ENCODE peak calls at places on chromosomes 7 and 10, in ten cellular contexts. One of them, this sample, is unnamed.

GRCh38 chr7:135964254-135964653 is 12.9 kb downstream of the MTPN start:
- DNase-seq in GM23338: no peak
- DNase-seq in Peyer's patch: no peak
- DNase-seq in AG09309: no peak
- DNase-seq in CD8-positive, alpha-beta T cell: no peak
- DNase-seq in tibial artery: no peak
- DNase-seq in body of pancreas: no peak
- DNase-seq in mesendoderm: no peak
- DNase-seq in HCT116: no peak
- DNase-seq in fibroblast of pulmonary artery: no peak
- DNase-seq in this sample: no peak

GRCh38 chr7:147915781-147916180 is 674.8 kb upstream of the C7orf33 start:
- DNase-seq in GM23338: peak
- DNase-seq in Peyer's patch: no peak
- DNase-seq in AG09309: no peak
- DNase-seq in CD8-positive, alpha-beta T cell: no peak
- DNase-seq in tibial artery: no peak
- DNase-seq in body of pancreas: no peak
- DNase-seq in mesendoderm: peak
- DNase-seq in HCT116: no peak
- DNase-seq in fibroblast of pulmonary artery: no peak
- DNase-seq in this sample: no peak

GRCh38 chr7:120185940-120186682 is 86.9 kb upstream of the KCND2 start:
- DNase-seq in GM23338: no peak
- DNase-seq in Peyer's patch: no peak
- DNase-seq in AG09309: no peak
- DNase-seq in CD8-positive, alpha-beta T cell: no peak
- DNase-seq in tibial artery: no peak
- DNase-seq in body of pancreas: no peak
- DNase-seq in mesendoderm: peak
- DNase-seq in HCT116: no peak
- DNase-seq in fibroblast of pulmonary artery: peak
- DNase-seq in this sample: no peak

GRCh38 chr10:80359644-80360043 is 3.1 kb downstream of the DYDC2 start:
- DNase-seq in GM23338: no peak
- DNase-seq in Peyer's patch: no peak
- DNase-seq in AG09309: no peak
- DNase-seq in CD8-positive, alpha-beta T cell: no peak
- DNase-seq in tibial artery: no peak
- DNase-seq in body of pancreas: no peak
- DNase-seq in mesendoderm: no peak
- DNase-seq in HCT116: no peak
- DNase-seq in fibroblast of pulmonary artery: no peak
- DNase-seq in this sample: no peak

GRCh38 chr10:111085690-111086353 is 9.0 kb downstream of the ADRA2A start:
- DNase-seq in GM23338: no peak
- DNase-seq in Peyer's patch: peak
- DNase-seq in AG09309: no peak
- DNase-seq in CD8-positive, alpha-beta T cell: no peak
- DNase-seq in tibial artery: no peak
- DNase-seq in body of pancreas: no peak
- DNase-seq in mesendoderm: no peak
- DNase-seq in HCT116: no peak
- DNase-seq in fibroblast of pulmonary artery: no peak
- DNase-seq in this sample: no peak

GRCh38 chr10:6924166-6924565 is 344.1 kb upstream of the PRKCQ start:
- DNase-seq in GM23338: no peak
- DNase-seq in Peyer's patch: no peak
- DNase-seq in AG09309: no peak
- DNase-seq in CD8-positive, alpha-beta T cell: no peak
- DNase-seq in tibial artery: no peak
- DNase-seq in body of pancreas: no peak
- DNase-seq in mesendoderm: no peak
- DNase-seq in HCT116: no peak
- DNase-seq in fibroblast of pulmonary artery: peak
- DNase-seq in this sample: peak

GRCh38 chr10:91634246-91634645 is 1.4 kb upstream of the PPP1R3C start:
- DNase-seq in GM23338: no peak
- DNase-seq in Peyer's patch: no peak
- DNase-seq in AG09309: no peak
- DNase-seq in CD8-positive, alpha-beta T cell: no peak
- DNase-seq in tibial artery: no peak
- DNase-seq in body of pancreas: no peak
- DNase-seq in mesendoderm: no peak
- DNase-seq in HCT116: no peak
- DNase-seq in fibroblast of pulmonary artery: no peak
- DNase-seq in this sample: no peak

GRCh38 chr10:47297796-47298540 is 2.0 kb upstream of the GDF10 start:
- DNase-seq in GM23338: no peak
- DNase-seq in Peyer's patch: no peak
- DNase-seq in AG09309: no peak
- DNase-seq in CD8-positive, alpha-beta T cell: no peak
- DNase-seq in tibial artery: no peak
- DNase-seq in body of pancreas: no peak
- DNase-seq in mesendoderm: no peak
- DNase-seq in HCT116: no peak
- DNase-seq in fibroblast of pulmonary artery: no peak
- DNase-seq in this sample: no peak

GRCh38 chr10:96690755-96691730 is 29.3 kb downstream of the PIK3AP1 start:
- DNase-seq in GM23338: no peak
- DNase-seq in Peyer's patch: no peak
- DNase-seq in AG09309: no peak
- DNase-seq in CD8-positive, alpha-beta T cell: no peak
- DNase-seq in tibial artery: no peak
- DNase-seq in body of pancreas: no peak
- DNase-seq in mesendoderm: no peak
- DNase-seq in HCT116: no peak
- DNase-seq in fibroblast of pulmonary artery: no peak
- DNase-seq in this sample: peak

GRCh38 chr10:79349072-79349491 is 1.8 kb downstream of the PPIF start:
- DNase-seq in GM23338: no peak
- DNase-seq in Peyer's patch: no peak
- DNase-seq in AG09309: no peak
- DNase-seq in CD8-positive, alpha-beta T cell: no peak
- DNase-seq in tibial artery: no peak
- DNase-seq in body of pancreas: no peak
- DNase-seq in mesendoderm: no peak
- DNase-seq in HCT116: no peak
- DNase-seq in fibroblast of pulmonary artery: no peak
- DNase-seq in this sample: no peak

DNA sequence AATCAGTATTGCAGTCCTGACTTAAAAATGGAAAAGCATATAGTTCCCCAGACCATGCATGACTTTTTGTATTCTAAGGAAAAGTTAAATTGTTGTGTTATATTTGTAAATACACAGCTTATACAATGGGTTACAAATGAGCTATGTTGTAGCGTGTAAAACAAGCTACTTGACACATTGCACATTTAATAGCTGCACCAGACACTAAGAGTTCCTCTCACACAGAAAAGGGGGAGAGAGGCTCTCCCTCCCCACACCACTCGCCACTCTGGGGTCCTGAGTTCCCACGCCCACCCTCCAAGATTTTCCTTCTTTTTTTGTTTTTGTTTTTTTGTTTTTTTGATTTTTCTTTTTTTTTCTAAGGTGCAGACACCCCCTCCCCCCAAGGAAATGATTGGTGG is 6.3 kb downstream of the KLF6 start:
- DNase-seq in GM23338: no peak
- DNase-seq in Peyer's patch: peak
- DNase-seq in AG09309: no peak
- DNase-seq in CD8-positive, alpha-beta T cell: no peak
- DNase-seq in tibial artery: no peak
- DNase-seq in body of pancreas: no peak
- DNase-seq in mesendoderm: no peak
- DNase-seq in HCT116: no peak
- DNase-seq in fibroblast of pulmonary artery: peak
- DNase-seq in this sample: no peak
- H3K4me3 ChIP-seq in GM23338: no peak
- H3K4me3 ChIP-seq in Peyer's patch: no peak
- H3K4me3 ChIP-seq in AG09309: no peak
- H3K4me3 ChIP-seq in CD8-positive, alpha-beta T cell: no peak
- H3K4me3 ChIP-seq in tibial artery: peak
- H3K4me3 ChIP-seq in body of pancreas: no peak
- H3K4me3 ChIP-seq in mesendoderm: no peak
- H3K4me3 ChIP-seq in HCT116: no peak
- H3K4me3 ChIP-seq in fibroblast of pulmonary artery: peak
- H3K4me3 ChIP-seq in this sample: peak

DNA sequence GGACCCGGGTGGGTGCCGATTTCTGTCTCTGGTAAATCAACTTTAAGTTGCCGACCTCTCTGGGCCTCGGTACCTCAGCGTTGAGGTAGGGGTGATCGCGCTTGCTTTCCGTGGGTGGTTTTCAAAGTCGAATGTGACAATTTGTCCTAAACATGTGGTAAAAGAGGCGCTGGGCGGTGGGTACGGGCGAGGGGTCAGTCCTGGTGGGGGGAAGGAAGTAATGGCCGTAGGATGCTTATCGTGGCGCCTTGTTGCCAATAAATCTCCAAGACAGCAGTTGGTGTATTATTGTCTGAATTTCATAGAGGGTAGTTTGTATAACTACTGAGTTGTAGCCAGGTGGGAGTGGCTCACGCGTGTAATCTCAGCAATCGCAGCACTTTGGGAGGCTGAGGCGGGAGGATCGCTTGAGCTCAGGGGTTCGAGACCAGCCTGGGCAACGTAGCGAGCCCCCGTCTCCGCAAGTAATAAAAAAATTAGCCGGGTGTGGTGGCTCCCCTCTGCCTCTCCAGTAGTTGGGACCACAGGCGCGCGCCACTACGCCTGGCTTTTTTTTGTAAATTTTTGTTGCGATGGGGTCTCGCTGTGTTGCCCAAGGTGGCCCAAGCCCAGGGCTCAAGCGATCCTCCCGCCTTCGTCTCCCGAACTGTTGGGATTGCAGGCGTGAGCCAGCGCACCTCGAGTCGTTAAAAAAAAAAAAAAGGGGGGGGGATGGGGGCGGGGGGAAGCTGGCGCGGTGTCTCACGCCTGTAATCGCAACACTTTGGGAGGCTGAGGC is 708 bp downstream of the BUD23 start:
- DNase-seq in GM23338: no peak
- DNase-seq in Peyer's patch: no peak
- DNase-seq in AG09309: no peak
- DNase-seq in CD8-positive, alpha-beta T cell: no peak
- DNase-seq in tibial artery: no peak
- DNase-seq in body of pancreas: no peak
- DNase-seq in mesendoderm: no peak
- DNase-seq in HCT116: no peak
- DNase-seq in fibroblast of pulmonary artery: no peak
- DNase-seq in this sample: no peak
- H3K4me3 ChIP-seq in GM23338: peak
- H3K4me3 ChIP-seq in Peyer's patch: peak
- H3K4me3 ChIP-seq in AG09309: peak
- H3K4me3 ChIP-seq in CD8-positive, alpha-beta T cell: peak
- H3K4me3 ChIP-seq in tibial artery: peak
- H3K4me3 ChIP-seq in body of pancreas: peak
- H3K4me3 ChIP-seq in mesendoderm: peak
- H3K4me3 ChIP-seq in HCT116: peak
- H3K4me3 ChIP-seq in fibroblast of pulmonary artery: peak
- H3K4me3 ChIP-seq in this sample: peak

GRCh38 chr10:51789903-51790302 is 90.5 kb upstream of the CSTF2T start:
- DNase-seq in GM23338: no peak
- DNase-seq in Peyer's patch: no peak
- DNase-seq in AG09309: no peak
- DNase-seq in CD8-positive, alpha-beta T cell: no peak
- DNase-seq in tibial artery: no peak
- DNase-seq in body of pancreas: no peak
- DNase-seq in mesendoderm: no peak
- DNase-seq in HCT116: no peak
- DNase-seq in fibroblast of pulmonary artery: no peak
- DNase-seq in this sample: no peak

GRCh38 chr10:51788270-51788669 is 88.9 kb upstream of the CSTF2T start:
- DNase-seq in GM23338: no peak
- DNase-seq in Peyer's patch: no peak
- DNase-seq in AG09309: no peak
- DNase-seq in CD8-positive, alpha-beta T cell: no peak
- DNase-seq in tibial artery: no peak
- DNase-seq in body of pancreas: no peak
- DNase-seq in mesendoderm: no peak
- DNase-seq in HCT116: no peak
- DNase-seq in fibroblast of pulmonary artery: no peak
- DNase-seq in this sample: no peak

GRCh38 chr10:51789118-51789517 is 89.7 kb upstream of the CSTF2T start:
- DNase-seq in GM23338: no peak
- DNase-seq in Peyer's patch: no peak
- DNase-seq in AG09309: no peak
- DNase-seq in CD8-positive, alpha-beta T cell: no peak
- DNase-seq in tibial artery: no peak
- DNase-seq in body of pancreas: no peak
- DNase-seq in mesendoderm: no peak
- DNase-seq in HCT116: no peak
- DNase-seq in fibroblast of pulmonary artery: no peak
- DNase-seq in this sample: no peak

GRCh38 chr10:51792678-51793077 is 93.3 kb upstream of the CSTF2T start:
- DNase-seq in GM23338: no peak
- DNase-seq in Peyer's patch: no peak
- DNase-seq in AG09309: no peak
- DNase-seq in CD8-positive, alpha-beta T cell: no peak
- DNase-seq in tibial artery: no peak
- DNase-seq in body of pancreas: no peak
- DNase-seq in mesendoderm: no peak
- DNase-seq in HCT116: no peak
- DNase-seq in fibroblast of pulmonary artery: no peak
- DNase-seq in this sample: no peak
- H3K4me3 ChIP-seq in GM23338: no peak
- H3K4me3 ChIP-seq in Peyer's patch: no peak
- H3K4me3 ChIP-seq in AG09309: no peak
- H3K4me3 ChIP-seq in CD8-positive, alpha-beta T cell: no peak
- H3K4me3 ChIP-seq in tibial artery: no peak
- H3K4me3 ChIP-seq in body of pancreas: no peak
- H3K4me3 ChIP-seq in mesendoderm: no peak
- H3K4me3 ChIP-seq in HCT116: no peak
- H3K4me3 ChIP-seq in fibroblast of pulmonary artery: no peak
- H3K4me3 ChIP-seq in this sample: no peak

DNA sequence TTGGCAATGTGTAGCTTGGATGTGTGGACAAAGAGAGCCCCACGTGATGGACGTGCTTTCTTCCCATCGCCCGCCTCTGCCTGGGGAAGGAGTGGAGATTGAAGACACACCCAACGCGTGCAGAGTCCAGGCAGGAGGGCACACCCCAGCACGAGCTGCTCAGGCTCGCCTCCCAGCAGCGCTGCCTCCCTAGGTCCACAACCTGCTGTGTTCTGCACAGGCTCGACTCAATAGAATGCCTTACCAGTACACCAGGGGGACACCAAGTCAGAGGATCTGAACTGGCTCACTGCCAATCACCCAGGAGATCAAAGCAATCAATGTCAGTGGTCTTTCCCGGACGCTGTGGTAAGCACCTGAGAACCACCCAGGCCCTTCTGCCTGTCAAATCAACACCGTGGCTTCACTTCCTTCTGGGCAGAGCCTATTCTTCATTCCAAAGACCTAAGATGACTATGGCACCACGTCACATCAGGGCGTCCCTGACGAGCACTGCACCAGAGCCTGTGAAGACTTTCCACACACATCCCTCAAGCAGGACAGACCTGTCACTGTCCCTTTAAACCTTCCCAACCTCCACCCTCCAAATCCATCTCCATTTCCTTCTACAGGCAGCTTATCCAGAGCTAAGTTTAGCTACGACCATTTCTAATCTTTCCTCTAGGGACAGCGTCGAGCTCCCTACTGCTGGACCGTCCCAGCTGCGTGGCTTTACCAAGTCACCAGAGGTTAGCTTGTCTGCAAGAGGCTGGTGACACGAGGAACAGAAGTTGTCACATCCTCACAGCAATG is 72.3 kb downstream of the AMZ1 start:
- DNase-seq in GM23338: peak
- DNase-seq in Peyer's patch: peak
- DNase-seq in AG09309: no peak
- DNase-seq in CD8-positive, alpha-beta T cell: no peak
- DNase-seq in tibial artery: peak
- DNase-seq in body of pancreas: peak
- DNase-seq in mesendoderm: peak
- DNase-seq in HCT116: peak
- DNase-seq in fibroblast of pulmonary artery: peak
- DNase-seq in this sample: no peak
- H3K4me3 ChIP-seq in GM23338: no peak
- H3K4me3 ChIP-seq in Peyer's patch: no peak
- H3K4me3 ChIP-seq in AG09309: no peak
- H3K4me3 ChIP-seq in CD8-positive, alpha-beta T cell: no peak
- H3K4me3 ChIP-seq in tibial artery: peak
- H3K4me3 ChIP-seq in body of pancreas: no peak
- H3K4me3 ChIP-seq in mesendoderm: no peak
- H3K4me3 ChIP-seq in HCT116: no peak
- H3K4me3 ChIP-seq in fibroblast of pulmonary artery: no peak
- H3K4me3 ChIP-seq in this sample: no peak